ENCODE peak calls at places on chromosome 17, in five cellular contexts. One of them, this sample, is unnamed.

GRCh38 chr17:75549246-75550138 is 24.0 kb downstream of the LLGL2 start:
- DNase-seq in AG04450: no peak
- DNase-seq in aorta: no peak
- DNase-seq in WTC11: peak; percentile 76
- DNase-seq in HTR-8/SVneo: no peak
- DNase-seq in this sample: no peak

GRCh38 chr17:27495460-27495859 is 39.2 kb downstream of the KSR1 start:
- DNase-seq in HTR-8/SVneo: no peak
- DNase-seq in WTC11: no peak
- DNase-seq in aorta: no peak
- DNase-seq in AG04450: no peak
- DNase-seq in this sample: no peak

GRCh38 chr17:69761767-69762321 is 313.2 kb upstream of the KCNJ16 start:
- DNase-seq in aorta: no peak
- DNase-seq in WTC11: no peak
- DNase-seq in AG04450: peak; percentile 93
- DNase-seq in HTR-8/SVneo: peak; percentile 44
- DNase-seq in this sample: peak; percentile 91

GRCh38 chr17:59287452-59287851 is 44.0 kb upstream of the YPEL2 start:
- DNase-seq in aorta: no peak
- DNase-seq in HTR-8/SVneo: peak; percentile 62
- DNase-seq in AG04450: no peak
- DNase-seq in WTC11: no peak
- DNase-seq in this sample: no peak

GRCh38 chr17:31313982-31314787 is at the start of gene EVI2B:
- DNase-seq in HTR-8/SVneo: no peak
- DNase-seq in aorta: no peak
- DNase-seq in AG04450: no peak
- DNase-seq in WTC11: no peak
- DNase-seq in this sample: no peak

GRCh38 chr17:65931246-65932149 is 260.4 kb downstream of the CEP112 start:
- DNase-seq in WTC11: no peak
- DNase-seq in HTR-8/SVneo: no peak
- DNase-seq in aorta: no peak
- DNase-seq in AG04450: no peak
- DNase-seq in this sample: no peak

GRCh38 chr17:7833011-7833794 is 814 bp upstream of the KDM6B start:
- DNase-seq in aorta: peak; percentile 50
- DNase-seq in AG04450: no peak
- DNase-seq in WTC11: no peak
- DNase-seq in HTR-8/SVneo: no peak
- DNase-seq in this sample: no peak

GRCh38 chr17:6361733-6362132 is 73.2 kb downstream of the AIPL1 start:
- DNase-seq in AG04450: no peak
- DNase-seq in HTR-8/SVneo: peak; percentile 37
- DNase-seq in WTC11: peak; percentile 24
- DNase-seq in aorta: no peak
- DNase-seq in this sample: no peak

GRCh38 chr17:75652934-75653549 is 13.9 kb downstream of the RECQL5 start:
- DNase-seq in HTR-8/SVneo: peak; percentile 69
- DNase-seq in AG04450: no peak
- DNase-seq in WTC11: peak; percentile 76
- DNase-seq in aorta: no peak
- DNase-seq in this sample: peak; percentile 16

GRCh38 chr17:14201595-14201994 is 35.1 kb downstream of the CDRT15 start:
- DNase-seq in aorta: peak; percentile 54
- DNase-seq in WTC11: no peak
- DNase-seq in HTR-8/SVneo: no peak
- DNase-seq in AG04450: no peak
- DNase-seq in this sample: no peak

GRCh38 chr17:81486174-81486810 is 26.3 kb downstream of the ACTG1 start:
- DNase-seq in HTR-8/SVneo: no peak
- DNase-seq in aorta: no peak
- DNase-seq in WTC11: no peak
- DNase-seq in AG04450: no peak
- DNase-seq in this sample: no peak

GRCh38 chr17:48530887-48531272 is at the start of gene HOXB1:
- DNase-seq in AG04450: no peak
- DNase-seq in WTC11: peak; percentile 63
- DNase-seq in HTR-8/SVneo: no peak
- DNase-seq in aorta: no peak
- DNase-seq in this sample: no peak

GRCh38 chr17:56793947-56794346 is 39.8 kb downstream of the C17orf67 start:
- DNase-seq in AG04450: no peak
- DNase-seq in aorta: no peak
- DNase-seq in HTR-8/SVneo: no peak
- DNase-seq in WTC11: no peak
- DNase-seq in this sample: no peak

GRCh38 chr17:37503148-37503547 is 13.5 kb downstream of the DUSP14 start:
- DNase-seq in HTR-8/SVneo: no peak
- DNase-seq in WTC11: no peak
- DNase-seq in aorta: no peak
- DNase-seq in AG04450: no peak
- DNase-seq in this sample: no peak

GRCh38 chr17:78442648-78443128 is 64.2 kb downstream of the PGS1 start:
- DNase-seq in aorta: peak; percentile 91
- DNase-seq in HTR-8/SVneo: no peak
- DNase-seq in AG04450: peak; percentile 34
- DNase-seq in WTC11: no peak
- DNase-seq in this sample: no peak

GRCh38 chr17:67487506-67487905 is 110.4 kb downstream of the PITPNC1 start:
- DNase-seq in HTR-8/SVneo: no peak
- DNase-seq in aorta: no peak
- DNase-seq in AG04450: no peak
- DNase-seq in WTC11: no peak
- DNase-seq in this sample: no peak

GRCh38 chr17:49924589-49924988 is 44.4 kb upstream of the DLX4 start:
- DNase-seq in aorta: no peak
- DNase-seq in WTC11: no peak
- DNase-seq in HTR-8/SVneo: no peak
- DNase-seq in AG04450: no peak
- DNase-seq in this sample: no peak

GRCh38 chr17:68972119-68972704 is 17.0 kb upstream of the ABCA8 start:
- DNase-seq in HTR-8/SVneo: peak; percentile 27
- DNase-seq in AG04450: no peak
- DNase-seq in aorta: no peak
- DNase-seq in WTC11: no peak
- DNase-seq in this sample: no peak

GRCh38 chr17:14123579-14124278 is 54.4 kb downstream of the COX10 start:
- DNase-seq in aorta: no peak
- DNase-seq in WTC11: no peak
- DNase-seq in HTR-8/SVneo: no peak
- DNase-seq in AG04450: no peak
- DNase-seq in this sample: no peak

GRCh38 chr17:37744633-37744927 is 279 bp downstream of the HNF1B start:
- DNase-seq in aorta: no peak
- DNase-seq in HTR-8/SVneo: no peak
- DNase-seq in AG04450: no peak
- DNase-seq in WTC11: no peak
- DNase-seq in this sample: no peak